ENCODE peak calls at places on chromosome 12, in eight cellular contexts. S is natural killer cell; A is Panc1; B is heart right ventricle; W is testis; O is bronchial epithelial cell; Q is CD4-positive, alpha-beta T cell; D is fibroblast of the aortic adventitia. T is an unnamed sample.
A peak's percentile ranks its signal among the peaks of the same experiment; 100 is the strongest.

GRCh38 chr12:32444895-32445294 is 45.5 kb downstream of the FGD4 start:
- DNase-seq in W (no peak), B (no peak), A (peak; percentile 71), D (peak; percentile 67), Q (no peak), S (no peak), O (peak; percentile 96), T (no peak)

GRCh38 chr12:78316656-78317055 is 486.0 kb downstream of the NAV3 start:
- DNase-seq in S (no peak), D (no peak), B (no peak), O (no peak), A (no peak), W (no peak), Q (no peak), T (no peak)

GRCh38 chr12:111785651-111786050 is 18.9 kb downstream of the ALDH2 start:
- DNase-seq in B (no peak), S (no peak), D (peak; percentile 77), Q (no peak), O (no peak), W (no peak), A (no peak), T (no peak)

GRCh38 chr12:11780521-11781101 is 131.1 kb downstream of the ETV6 start:
- DNase-seq in D (no peak), W (no peak), B (no peak), O (no peak), Q (no peak), A (no peak), S (no peak), T (no peak)

GRCh38 chr12:76830456-76830855 is 48.4 kb downstream of the CSRP2 start:
- DNase-seq in Q (no peak), B (no peak), A (no peak), W (no peak), D (peak; percentile 15), S (no peak), O (no peak), T (no peak)

GRCh38 chr12:130922584-130922983 is 31.1 kb upstream of the ADGRD1 start:
- DNase-seq in B (no peak), A (no peak), D (peak; percentile 80), Q (no peak), W (no peak), S (no peak), O (no peak), T (no peak)

GRCh38 chr12:54420766-54421144 is 1.7 kb upstream of the ITGA5 start:
- DNase-seq in B (no peak), A (no peak), O (no peak), Q (no peak), W (no peak), S (no peak), D (no peak), T (no peak)

GRCh38 chr12:45644521-45644920 is 85.0 kb upstream of the ARID2 start:
- DNase-seq in Q (no peak), W (no peak), A (no peak), D (peak; percentile 55), O (peak; percentile 92), S (no peak), B (no peak), T (no peak)

GRCh38 chr12:503111-503761 is 43.5 kb downstream of the B4GALNT3 start:
- DNase-seq in B (no peak), D (no peak), A (no peak), S (no peak), Q (no peak), O (peak; percentile 99), W (no peak), T (no peak)

GRCh38 chr12:91663331-91663998 is 480.8 kb upstream of the DCN start:
- DNase-seq in D (no peak), Q (no peak), S (no peak), A (no peak), O (no peak), W (no peak), B (no peak), T (no peak)

GRCh38 chr12:130566446-130567155 is 149.5 kb downstream of the RIMBP2 start:
- DNase-seq in B (no peak), O (no peak), A (no peak), D (no peak), W (no peak), Q (no peak), S (no peak), T (no peak)

GRCh38 chr12:107622005-107622404 is 63.6 kb upstream of the PWP1 start:
- DNase-seq in S (no peak), A (no peak), B (no peak), D (peak; percentile 26), O (peak; percentile 13), W (no peak), Q (no peak), T (peak; percentile 21)

GRCh38 chr12:41629606-41630005 is 441.5 kb downstream of the PDZRN4 start:
- DNase-seq in A (no peak), Q (no peak), D (no peak), S (no peak), O (no peak), B (no peak), W (no peak), T (no peak)

GRCh38 chr12:74817499-74817898 is 279.9 kb downstream of the ATXN7L3B start:
- DNase-seq in A (no peak), Q (no peak), O (no peak), B (no peak), S (no peak), W (no peak), D (no peak), T (no peak)

GRCh38 chr12:74820324-74820723 is 282.7 kb downstream of the ATXN7L3B start:
- DNase-seq in D (no peak), B (no peak), Q (no peak), S (no peak), O (no peak), W (no peak), A (no peak), T (no peak)

DNA sequence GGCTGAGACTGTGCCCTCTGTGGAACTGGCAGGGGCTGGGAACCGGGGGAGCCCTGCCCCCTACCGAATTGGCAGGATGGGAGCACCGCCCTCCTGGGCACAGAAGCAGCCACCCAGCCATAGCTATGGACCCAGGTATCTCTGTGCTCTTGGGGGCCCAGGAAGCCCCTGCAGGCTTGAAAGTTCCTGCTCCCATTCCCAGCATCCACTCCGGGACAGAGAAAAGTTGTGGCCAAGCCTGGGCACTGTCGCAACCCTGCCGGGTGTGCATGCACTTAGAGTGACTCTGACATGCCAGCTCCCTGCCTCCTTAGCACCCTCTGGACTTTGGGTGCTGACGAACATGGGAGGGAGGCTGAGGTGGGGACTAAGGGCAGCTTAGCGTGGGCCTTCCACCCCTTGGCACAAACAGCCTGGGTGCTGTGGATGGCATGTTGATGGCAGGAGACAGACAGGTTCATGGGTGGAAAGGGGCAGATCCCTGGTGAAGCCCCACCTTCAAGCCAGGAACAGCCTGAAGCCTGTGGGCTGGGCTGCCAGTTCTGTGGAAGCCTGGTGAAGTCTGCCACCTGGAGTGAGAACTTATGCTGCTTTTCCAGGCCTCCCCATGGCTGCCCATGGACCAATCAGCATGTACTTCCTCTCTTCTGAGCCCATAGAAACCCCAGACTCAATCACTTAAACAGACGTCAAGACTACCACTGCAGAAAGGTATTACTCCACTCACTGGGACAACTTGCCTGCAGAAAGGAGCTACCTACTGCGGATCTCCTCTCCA is 279.0 kb downstream of the ATXN7L3B start:
- DNase-seq in A (no peak), B (no peak), D (no peak), S (no peak), Q (no peak), W (no peak), O (no peak), T (no peak)
- TF ChIP-seq CTCF in A (no peak), B (no peak), D (no peak), S (no peak), Q (no peak), W (no peak), O (no peak), T (no peak)

GRCh38 chr12:126831115-126831514 is 1435.9 kb upstream of the TMEM132C start:
- DNase-seq in O (no peak), A (no peak), B (no peak), Q (no peak), D (no peak), S (no peak), W (no peak), T (no peak)
- TF ChIP-seq CTCF in O (no peak), A (no peak), B (no peak), Q (no peak), D (no peak), S (no peak), W (no peak), T (no peak)

DNA sequence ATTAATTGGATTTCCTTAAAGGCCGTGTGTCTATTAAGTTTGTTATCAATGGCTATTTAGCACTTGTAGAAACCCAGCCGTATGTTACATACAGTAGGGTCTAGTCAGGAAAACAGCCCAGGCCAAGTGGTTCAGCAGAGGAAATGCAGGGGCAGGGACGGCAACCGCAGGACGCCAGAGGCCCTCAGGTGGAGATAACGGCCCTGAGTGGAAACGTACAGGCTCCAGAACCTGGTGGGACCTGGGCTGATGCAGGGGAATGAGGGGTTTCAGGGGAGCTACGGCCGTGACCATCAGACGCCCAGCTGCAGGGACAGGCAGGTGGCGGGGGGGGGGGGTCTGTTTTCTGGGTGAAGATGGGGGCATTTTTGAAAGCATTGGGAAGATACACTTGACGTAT is 3.7 kb upstream of the ANKLE2 start:
- DNase-seq in A (no peak), S (no peak), O (no peak), Q (no peak), B (peak; percentile 4), W (no peak), D (no peak), T (no peak)
- TF ChIP-seq CTCF in A (no peak), S (no peak), O (no peak), Q (no peak), B (no peak), W (no peak), D (no peak), T (no peak)

DNA sequence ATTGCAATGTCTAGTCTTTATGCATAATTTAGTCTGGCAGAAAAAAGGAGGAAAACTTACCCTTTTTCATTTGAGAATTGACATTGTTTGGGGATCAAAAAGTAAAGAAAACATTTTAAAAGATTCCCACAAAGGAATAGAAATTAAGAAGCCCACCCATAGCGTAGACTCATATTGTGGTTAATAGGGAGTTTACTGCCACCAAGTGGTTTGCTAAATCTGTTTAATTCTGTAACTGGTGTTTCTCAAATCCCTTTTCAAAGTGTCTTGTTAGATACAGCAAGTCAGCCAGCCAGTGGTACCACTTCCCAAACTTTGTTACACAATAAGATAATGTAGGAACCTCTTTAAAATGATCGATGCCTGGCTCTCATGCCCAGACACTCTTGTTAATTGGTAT is 180.3 kb downstream of the IPO8 start:
- DNase-seq in W (no peak), Q (no peak), S (no peak), B (no peak), A (no peak), D (peak; percentile 40), O (no peak), T (no peak)
- TF ChIP-seq CTCF in W (peak; percentile 8), Q (no peak), S (no peak), B (no peak), A (peak; percentile 53), D (peak; percentile 19), O (no peak), T (peak; percentile 52)

GRCh38 chr12:122421815-122422737 is at the start of gene CLIP1:
- DNase-seq in O (no peak), B (peak; percentile 71), Q (peak; percentile 34), A (no peak), W (peak; percentile 68), D (peak; percentile 64), S (peak; percentile 59), T (peak; percentile 61)
- TF ChIP-seq CTCF in O (peak; percentile 51), B (no peak), Q (peak; percentile 55), A (no peak), W (peak; percentile 17), D (peak; percentile 60), S (peak; percentile 46), T (peak; percentile 51)

GRCh38 chr12:84497819-84498218 is 414.8 kb downstream of the SLC6A15 start:
- DNase-seq in A (no peak), Q (no peak), D (peak; percentile 30), B (no peak), O (no peak), W (no peak), S (no peak), T (no peak)
- TF ChIP-seq CTCF in A (peak; percentile 42), Q (no peak), D (peak; percentile 53), B (no peak), O (no peak), W (no peak), S (no peak), T (no peak)